ENCODE peak calls at places on chromosomes 13 and 19, in eight cellular contexts. V is HCT116, N is neural progenitor cell, A is PC-3, L is GM23248, R is OCI-LY7, T is MM.1S, Q is GM23338. B is an unnamed sample.

GRCh38 chr13:29436291-29436690 is 159.2 kb downstream of the SLC7A1 start:
- DNase-seq in V (no peak), N (no peak), A (peak), L (peak), R (no peak), T (no peak), Q (no peak), B (no peak)

GRCh38 chr13:66751691-66752090 is 478.4 kb downstream of the PCDH9 start:
- DNase-seq in V (no peak), N (no peak), A (no peak), L (no peak), R (no peak), T (peak), Q (no peak), B (no peak)

GRCh38 chr13:41407380-41407779 is 50.0 kb upstream of the RGCC start:
- DNase-seq in V (no peak), N (no peak), A (peak), L (peak), R (no peak), T (no peak), Q (no peak), B (no peak)

GRCh38 chr19:44708940-44709339 is 10.0 kb downstream of the CEACAM16 start:
- DNase-seq in V (no peak), N (no peak), A (no peak), L (no peak), R (no peak), T (no peak), Q (no peak), B (no peak)

GRCh38 chr13:42970824-42971669 is 21.0 kb downstream of the EPSTI1 start:
- DNase-seq in V (peak), N (peak), A (peak), L (peak), R (peak), T (peak), Q (peak), B (peak)

GRCh38 chr19:15730538-15730937 is 2.7 kb downstream of the OR10H2 start:
- DNase-seq in V (no peak), N (no peak), A (no peak), L (no peak), R (no peak), T (no peak), Q (no peak), B (no peak)

GRCh38 chr19:19628499-19629134 is 597 bp upstream of the LPAR2 start:
- DNase-seq in V (peak), N (peak), A (peak), L (peak), R (no peak), T (no peak), Q (peak), B (peak)

GRCh38 chr19:49442354-49442753 is 1.0 kb upstream of the SLC17A7 start:
- DNase-seq in V (no peak), N (peak), A (peak), L (peak), R (no peak), T (no peak), Q (peak), B (no peak)

GRCh38 chr13:40812102-40812501 is 22.7 kb downstream of the SLC25A15 start:
- DNase-seq in V (no peak), N (no peak), A (no peak), L (no peak), R (peak), T (no peak), Q (no peak), B (no peak)

GRCh38 chr13:28558126-28558525 is 63.2 kb upstream of the FLT1 start:
- DNase-seq in V (no peak), N (no peak), A (no peak), L (peak), R (no peak), T (no peak), Q (no peak), B (no peak)

GRCh38 chr19:58217607-58218391 is 10.9 kb upstream of the ZNF544 start:
- DNase-seq in V (no peak), N (no peak), A (no peak), L (no peak), R (no peak), T (no peak), Q (no peak), B (no peak)

GRCh38 chr19:16425993-16426392 is 45.8 kb downstream of the EPS15L1 start:
- DNase-seq in V (no peak), N (no peak), A (no peak), L (no peak), R (no peak), T (no peak), Q (no peak), B (no peak)

GRCh38 chr13:108033800-108034707 is 181.3 kb downstream of the LIG4 start:
- DNase-seq in V (no peak), N (no peak), A (peak), L (no peak), R (no peak), T (no peak), Q (no peak), B (no peak)

GRCh38 chr19:30116984-30117555 is 175.0 kb downstream of the URI1 start:
- DNase-seq in V (no peak), N (peak), A (no peak), L (no peak), R (no peak), T (no peak), Q (peak), B (no peak)

GRCh38 chr13:106561551-106562170 is 6.3 kb downstream of the ARGLU1 start:
- DNase-seq in V (no peak), N (peak), A (no peak), L (no peak), R (no peak), T (no peak), Q (no peak), B (peak)

GRCh38 chr13:105207586-105208293 is 1327.7 kb downstream of the EFNB2 start:
- DNase-seq in V (no peak), N (no peak), A (no peak), L (no peak), R (no peak), T (no peak), Q (no peak), B (no peak)

GRCh38 chr19:35860818-35861639 is 4.3 kb downstream of the KIRREL2 start:
- DNase-seq in V (no peak), N (peak), A (no peak), L (no peak), R (no peak), T (no peak), Q (peak), B (peak)

GRCh38 chr13:66402071-66402470 is 828.1 kb downstream of the PCDH9 start:
- DNase-seq in V (no peak), N (no peak), A (peak), L (no peak), R (no peak), T (no peak), Q (no peak), B (no peak)

GRCh38 chr19:41821003-41821735 is 23.3 kb downstream of the LYPD4 start:
- DNase-seq in V (peak), N (peak), A (peak), L (peak), R (peak), T (peak), Q (peak), B (peak)

GRCh38 chr19:17107546-17108452 is 32.2 kb downstream of the MYO9B start:
- DNase-seq in V (peak), N (no peak), A (peak), L (peak), R (no peak), T (no peak), Q (no peak), B (peak)

GRCh38 chr19:53908106-53908932 is 759 bp upstream of the CACNG7 start:
- DNase-seq in V (no peak), N (peak), A (peak), L (peak), R (peak), T (no peak), Q (peak), B (peak)

GRCh38 chr13:111398715-111399299 is 78.4 kb downstream of the TEX29 start:
- DNase-seq in V (no peak), N (no peak), A (no peak), L (no peak), R (no peak), T (no peak), Q (no peak), B (no peak)
- TF ChIP-seq EZH2phosphoT487 in V (no peak), N (no peak), A (no peak), L (no peak), R (no peak), T (no peak), Q (no peak), B (no peak)

GRCh38 chr19:46413262-46414031 is at the start of gene CCDC8:
- DNase-seq in V (no peak), N (peak), A (no peak), L (peak), R (no peak), T (no peak), Q (peak), B (peak)

GRCh38 chr19:46412983-46413261 is 442 bp downstream of the CCDC8 start:
- DNase-seq in V (no peak), N (no peak), A (no peak), L (peak), R (no peak), T (no peak), Q (no peak), B (no peak)

GRCh38 chr19:46411088-46412033 is 2.0 kb downstream of the CCDC8 start:
- DNase-seq in V (no peak), N (no peak), A (no peak), L (no peak), R (no peak), T (no peak), Q (no peak), B (peak)

GRCh38 chr19:46410205-46411087 is 2.9 kb downstream of the CCDC8 start:
- DNase-seq in V (no peak), N (no peak), A (no peak), L (no peak), R (peak), T (no peak), Q (no peak), B (no peak)

DNA sequence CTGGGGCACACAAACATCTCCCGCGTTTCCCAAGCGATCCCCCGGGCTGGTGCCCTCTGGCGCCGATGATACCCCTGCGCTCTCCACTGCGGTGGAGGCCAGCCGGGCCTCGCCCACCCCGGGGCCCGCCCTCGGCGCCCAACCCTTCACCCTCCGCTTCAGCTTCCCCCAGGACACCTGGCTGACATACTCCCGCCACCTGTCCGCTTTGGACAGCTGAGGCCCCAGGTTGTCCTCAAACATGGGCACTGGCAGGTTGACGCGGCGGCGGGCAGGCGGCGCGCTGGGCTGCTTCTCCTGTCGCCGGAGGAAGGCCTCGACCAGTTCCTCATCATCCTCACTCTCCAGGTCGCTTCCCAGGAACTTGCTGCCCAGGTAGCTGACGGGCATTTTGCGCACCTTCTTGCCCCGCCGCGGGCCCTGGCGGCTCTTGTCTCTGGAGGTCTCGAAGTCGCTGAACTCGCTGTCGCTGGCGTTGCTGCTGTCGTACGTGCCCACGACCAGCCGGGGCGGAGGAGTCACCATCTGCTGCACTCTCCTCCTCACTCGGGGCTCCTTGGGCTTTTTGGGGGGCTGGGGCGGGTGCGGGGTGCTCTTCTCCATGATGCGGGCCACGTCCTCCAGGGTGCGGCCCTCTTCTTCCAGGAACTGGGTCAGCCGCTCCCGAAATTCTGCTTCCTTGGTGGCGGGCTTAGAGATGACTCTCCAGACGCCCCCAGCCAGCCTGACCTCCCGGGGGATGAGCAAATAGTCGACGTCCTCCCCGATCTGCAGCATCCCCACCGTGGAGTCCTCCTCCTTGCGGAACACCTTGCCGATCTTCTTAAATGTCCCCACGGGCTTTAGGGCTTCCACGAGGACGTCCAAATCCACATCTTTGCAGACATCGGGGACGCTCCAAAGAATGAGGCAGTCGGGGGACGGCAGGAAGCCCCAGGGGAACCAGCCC is 1.1 kb downstream of the CCDC8 start:
- DNase-seq in V (no peak), N (peak), A (no peak), L (peak), R (no peak), T (no peak), Q (no peak), B (peak)
- TF ChIP-seq EZH2phosphoT487 in V (no peak), N (peak), A (no peak), L (no peak), R (no peak), T (no peak), Q (no peak), B (no peak)

DNA sequence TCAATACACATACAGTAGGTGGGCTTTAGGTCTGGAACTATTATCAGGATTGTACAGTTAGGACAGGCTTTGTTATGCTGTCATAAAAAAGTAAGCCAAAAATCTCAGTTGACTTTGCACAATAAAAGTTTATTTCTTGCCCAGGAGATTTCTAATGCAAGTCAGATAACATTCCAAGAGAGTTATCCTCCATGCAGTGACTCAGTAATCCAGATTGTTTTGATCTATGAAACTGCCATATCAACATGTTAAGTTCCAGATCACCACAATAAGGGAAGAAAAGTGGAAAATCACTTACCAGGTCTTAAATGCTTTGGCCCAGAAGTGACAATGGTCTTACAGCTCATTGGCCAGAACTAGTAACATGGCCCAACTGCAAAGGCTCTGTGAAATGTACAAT is 636.2 kb upstream of the KLF12 start:
- DNase-seq in V (no peak), N (no peak), A (peak), L (peak), R (no peak), T (no peak), Q (no peak), B (no peak)
- TF ChIP-seq EZH2phosphoT487 in V (no peak), N (no peak), A (no peak), L (no peak), R (no peak), T (no peak), Q (no peak), B (no peak)

GRCh38 chr13:74210693-74211393 is 76.6 kb upstream of the KLF12 start:
- DNase-seq in V (no peak), N (no peak), A (peak), L (peak), R (no peak), T (no peak), Q (no peak), B (peak)
- TF ChIP-seq EZH2phosphoT487 in V (no peak), N (no peak), A (no peak), L (no peak), R (no peak), T (no peak), Q (no peak), B (no peak)

GRCh38 chr19:8209965-8210659 is 942 bp downstream of the CERS4 start:
- DNase-seq in V (no peak), N (no peak), A (no peak), L (no peak), R (no peak), T (no peak), Q (peak), B (no peak)
- TF ChIP-seq EZH2phosphoT487 in V (no peak), N (no peak), A (no peak), L (no peak), R (no peak), T (no peak), Q (no peak), B (no peak)

DNA sequence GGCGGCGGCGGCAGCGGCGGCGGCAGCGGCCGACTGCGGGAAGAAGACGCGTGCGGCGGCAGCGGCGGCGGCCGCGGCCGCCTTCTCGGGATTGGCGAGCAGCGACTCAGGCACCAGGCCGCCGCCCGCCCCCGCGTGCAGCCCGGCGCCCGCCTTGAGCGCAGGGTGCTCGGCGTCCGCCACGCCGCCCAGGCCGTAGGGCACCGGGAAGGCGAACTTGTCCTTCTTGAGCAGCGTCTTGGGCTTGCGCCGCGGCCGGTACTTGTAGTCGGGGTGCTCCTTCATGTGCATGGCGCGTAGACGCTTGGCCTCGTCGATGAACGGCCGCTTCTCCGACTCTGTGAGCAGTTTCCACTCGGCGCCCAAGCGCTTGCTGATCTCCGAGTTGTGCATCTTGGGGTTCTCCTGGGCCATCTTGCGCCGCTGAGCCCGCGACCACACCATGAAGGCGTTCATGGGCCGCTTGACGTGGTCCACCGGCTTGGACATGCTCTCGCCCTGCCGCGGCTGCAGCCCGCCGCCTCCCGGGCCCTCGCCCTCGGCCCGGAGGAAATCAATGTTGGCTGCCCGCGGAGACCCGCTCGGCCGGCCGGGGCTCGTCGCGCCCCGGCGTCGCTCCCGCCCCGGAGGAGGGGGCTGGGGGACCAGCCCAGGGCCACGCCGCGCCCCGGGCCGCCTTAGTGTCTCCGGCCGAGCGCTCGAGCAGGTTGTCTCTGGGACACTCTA is 621 bp downstream of the SOX21 start:
- DNase-seq in V (no peak), N (peak), A (peak), L (peak), R (no peak), T (no peak), Q (peak), B (peak)
- TF ChIP-seq EZH2phosphoT487 in V (no peak), N (no peak), A (no peak), L (peak), R (no peak), T (no peak), Q (peak), B (no peak)

GRCh38 chr13:99354371-99354951 is 47.3 kb upstream of the GPR183 start:
- DNase-seq in V (no peak), N (no peak), A (peak), L (peak), R (no peak), T (no peak), Q (no peak), B (no peak)
- TF ChIP-seq EZH2phosphoT487 in V (no peak), N (no peak), A (no peak), L (no peak), R (no peak), T (no peak), Q (no peak), B (no peak)

GRCh38 chr13:76663941-76664340 is 222.3 kb downstream of the KCTD12 start:
- DNase-seq in V (no peak), N (no peak), A (no peak), L (peak), R (no peak), T (no peak), Q (no peak), B (no peak)
- TF ChIP-seq EZH2phosphoT487 in V (no peak), N (no peak), A (no peak), L (no peak), R (no peak), T (no peak), Q (no peak), B (no peak)

B was measured in hepatocyte.